ENCODE peak calls at places on chromosome 9, in five cellular contexts. One of them, this sample, is unnamed.

GRCh38 chr9:92614763-92615441 is 55.0 kb downstream of the IPPK start:
- DNase-seq in fibroblast of lung: no peak
- DNase-seq in stimulated activated CD8-positive, alpha-beta memory T cell treated with anti-CD3 and anti-CD28 coated beads, Interleukin-2, amount 100 ng/mL, for 1 hour: no peak
- DNase-seq in fibroblast of mammary gland: peak
- DNase-seq in stimulated activated CD4-positive, alpha-beta T cell treated with anti-CD3 and anti-CD28 coated beads, Interleukin-15, amount 100 ng/mL, for 1 hour: no peak
- DNase-seq in this sample: no peak

GRCh38 chr9:127910613-127911205 is 6.1 kb downstream of the ST6GALNAC4 start:
- DNase-seq in stimulated activated CD4-positive, alpha-beta T cell treated with anti-CD3 and anti-CD28 coated beads, Interleukin-15, amount 100 ng/mL, for 1 hour: no peak
- DNase-seq in fibroblast of lung: peak
- DNase-seq in fibroblast of mammary gland: peak
- DNase-seq in stimulated activated CD8-positive, alpha-beta memory T cell treated with anti-CD3 and anti-CD28 coated beads, Interleukin-2, amount 100 ng/mL, for 1 hour: no peak
- DNase-seq in this sample: no peak

GRCh38 chr9:76898786-76899185 is 7.1 kb downstream of the PRUNE2 start:
- DNase-seq in fibroblast of lung: no peak
- DNase-seq in stimulated activated CD8-positive, alpha-beta memory T cell treated with anti-CD3 and anti-CD28 coated beads, Interleukin-2, amount 100 ng/mL, for 1 hour: no peak
- DNase-seq in fibroblast of mammary gland: no peak
- DNase-seq in stimulated activated CD4-positive, alpha-beta T cell treated with anti-CD3 and anti-CD28 coated beads, Interleukin-15, amount 100 ng/mL, for 1 hour: no peak
- DNase-seq in this sample: no peak

GRCh38 chr9:125556046-125556445 is 151.0 kb downstream of the MAPKAP1 start:
- DNase-seq in stimulated activated CD4-positive, alpha-beta T cell treated with anti-CD3 and anti-CD28 coated beads, Interleukin-15, amount 100 ng/mL, for 1 hour: no peak
- DNase-seq in stimulated activated CD8-positive, alpha-beta memory T cell treated with anti-CD3 and anti-CD28 coated beads, Interleukin-2, amount 100 ng/mL, for 1 hour: no peak
- DNase-seq in fibroblast of mammary gland: no peak
- DNase-seq in fibroblast of lung: no peak
- DNase-seq in this sample: no peak

GRCh38 chr9:36632892-36633291 is 60.2 kb downstream of the MELK start:
- DNase-seq in fibroblast of lung: peak
- DNase-seq in stimulated activated CD8-positive, alpha-beta memory T cell treated with anti-CD3 and anti-CD28 coated beads, Interleukin-2, amount 100 ng/mL, for 1 hour: no peak
- DNase-seq in stimulated activated CD4-positive, alpha-beta T cell treated with anti-CD3 and anti-CD28 coated beads, Interleukin-15, amount 100 ng/mL, for 1 hour: no peak
- DNase-seq in fibroblast of mammary gland: peak
- DNase-seq in this sample: peak

GRCh38 chr9:133050781-133051180 is 11.0 kb upstream of the CEL start:
- DNase-seq in stimulated activated CD4-positive, alpha-beta T cell treated with anti-CD3 and anti-CD28 coated beads, Interleukin-15, amount 100 ng/mL, for 1 hour: no peak
- DNase-seq in fibroblast of mammary gland: no peak
- DNase-seq in fibroblast of lung: no peak
- DNase-seq in stimulated activated CD8-positive, alpha-beta memory T cell treated with anti-CD3 and anti-CD28 coated beads, Interleukin-2, amount 100 ng/mL, for 1 hour: no peak
- DNase-seq in this sample: no peak

GRCh38 chr9:92723299-92723625 is 41.4 kb downstream of the BICD2 start:
- DNase-seq in stimulated activated CD8-positive, alpha-beta memory T cell treated with anti-CD3 and anti-CD28 coated beads, Interleukin-2, amount 100 ng/mL, for 1 hour: no peak
- DNase-seq in fibroblast of lung: peak
- DNase-seq in fibroblast of mammary gland: peak
- DNase-seq in stimulated activated CD4-positive, alpha-beta T cell treated with anti-CD3 and anti-CD28 coated beads, Interleukin-15, amount 100 ng/mL, for 1 hour: no peak
- DNase-seq in this sample: peak

GRCh38 chr9:130844028-130844427 is 9.0 kb downstream of the ABL1 start:
- DNase-seq in fibroblast of mammary gland: no peak
- DNase-seq in stimulated activated CD8-positive, alpha-beta memory T cell treated with anti-CD3 and anti-CD28 coated beads, Interleukin-2, amount 100 ng/mL, for 1 hour: no peak
- DNase-seq in stimulated activated CD4-positive, alpha-beta T cell treated with anti-CD3 and anti-CD28 coated beads, Interleukin-15, amount 100 ng/mL, for 1 hour: no peak
- DNase-seq in fibroblast of lung: no peak
- DNase-seq in this sample: no peak

GRCh38 chr9:136661641-136662325 is 933 bp upstream of the EGFL7 start:
- DNase-seq in fibroblast of lung: no peak
- DNase-seq in stimulated activated CD4-positive, alpha-beta T cell treated with anti-CD3 and anti-CD28 coated beads, Interleukin-15, amount 100 ng/mL, for 1 hour: no peak
- DNase-seq in stimulated activated CD8-positive, alpha-beta memory T cell treated with anti-CD3 and anti-CD28 coated beads, Interleukin-2, amount 100 ng/mL, for 1 hour: no peak
- DNase-seq in fibroblast of mammary gland: no peak
- DNase-seq in this sample: no peak

GRCh38 chr9:131697097-131697496 is 42.8 kb downstream of the RAPGEF1 start:
- DNase-seq in fibroblast of mammary gland: peak
- DNase-seq in stimulated activated CD8-positive, alpha-beta memory T cell treated with anti-CD3 and anti-CD28 coated beads, Interleukin-2, amount 100 ng/mL, for 1 hour: no peak
- DNase-seq in stimulated activated CD4-positive, alpha-beta T cell treated with anti-CD3 and anti-CD28 coated beads, Interleukin-15, amount 100 ng/mL, for 1 hour: no peak
- DNase-seq in fibroblast of lung: peak
- DNase-seq in this sample: peak

GRCh38 chr9:129838707-129839259 is 3.5 kb downstream of the USP20 start:
- DNase-seq in stimulated activated CD8-positive, alpha-beta memory T cell treated with anti-CD3 and anti-CD28 coated beads, Interleukin-2, amount 100 ng/mL, for 1 hour: no peak
- DNase-seq in fibroblast of mammary gland: peak
- DNase-seq in stimulated activated CD4-positive, alpha-beta T cell treated with anti-CD3 and anti-CD28 coated beads, Interleukin-15, amount 100 ng/mL, for 1 hour: no peak
- DNase-seq in fibroblast of lung: peak
- DNase-seq in this sample: peak

GRCh38 chr9:21029661-21030060 is 1.8 kb downstream of the HACD4 start:
- DNase-seq in stimulated activated CD4-positive, alpha-beta T cell treated with anti-CD3 and anti-CD28 coated beads, Interleukin-15, amount 100 ng/mL, for 1 hour: no peak
- DNase-seq in fibroblast of mammary gland: no peak
- DNase-seq in stimulated activated CD8-positive, alpha-beta memory T cell treated with anti-CD3 and anti-CD28 coated beads, Interleukin-2, amount 100 ng/mL, for 1 hour: no peak
- DNase-seq in fibroblast of lung: no peak
- DNase-seq in this sample: no peak

GRCh38 chr9:80320916-80321315 is 749.2 kb downstream of the TLE4 start:
- DNase-seq in stimulated activated CD4-positive, alpha-beta T cell treated with anti-CD3 and anti-CD28 coated beads, Interleukin-15, amount 100 ng/mL, for 1 hour: no peak
- DNase-seq in fibroblast of lung: peak
- DNase-seq in fibroblast of mammary gland: peak
- DNase-seq in stimulated activated CD8-positive, alpha-beta memory T cell treated with anti-CD3 and anti-CD28 coated beads, Interleukin-2, amount 100 ng/mL, for 1 hour: no peak
- DNase-seq in this sample: peak

GRCh38 chr9:126856326-126856877 is 4.0 kb upstream of the ZBTB34 start:
- DNase-seq in fibroblast of lung: no peak
- DNase-seq in fibroblast of mammary gland: no peak
- DNase-seq in stimulated activated CD4-positive, alpha-beta T cell treated with anti-CD3 and anti-CD28 coated beads, Interleukin-15, amount 100 ng/mL, for 1 hour: no peak
- DNase-seq in stimulated activated CD8-positive, alpha-beta memory T cell treated with anti-CD3 and anti-CD28 coated beads, Interleukin-2, amount 100 ng/mL, for 1 hour: no peak
- DNase-seq in this sample: no peak

GRCh38 chr9:28598396-28598795 is 1025.1 kb upstream of the C9orf72 start:
- DNase-seq in stimulated activated CD4-positive, alpha-beta T cell treated with anti-CD3 and anti-CD28 coated beads, Interleukin-15, amount 100 ng/mL, for 1 hour: no peak
- DNase-seq in fibroblast of lung: no peak
- DNase-seq in stimulated activated CD8-positive, alpha-beta memory T cell treated with anti-CD3 and anti-CD28 coated beads, Interleukin-2, amount 100 ng/mL, for 1 hour: no peak
- DNase-seq in fibroblast of mammary gland: no peak
- DNase-seq in this sample: no peak

GRCh38 chr9:125436613-125437443 is 175.2 kb downstream of the GAPVD1 start:
- DNase-seq in fibroblast of lung: no peak
- DNase-seq in stimulated activated CD8-positive, alpha-beta memory T cell treated with anti-CD3 and anti-CD28 coated beads, Interleukin-2, amount 100 ng/mL, for 1 hour: no peak
- DNase-seq in fibroblast of mammary gland: no peak
- DNase-seq in stimulated activated CD4-positive, alpha-beta T cell treated with anti-CD3 and anti-CD28 coated beads, Interleukin-15, amount 100 ng/mL, for 1 hour: no peak
- DNase-seq in this sample: no peak

GRCh38 chr9:70753311-70753710 is 338.9 kb upstream of the KLF9 start:
- DNase-seq in fibroblast of mammary gland: no peak
- DNase-seq in stimulated activated CD8-positive, alpha-beta memory T cell treated with anti-CD3 and anti-CD28 coated beads, Interleukin-2, amount 100 ng/mL, for 1 hour: no peak
- DNase-seq in stimulated activated CD4-positive, alpha-beta T cell treated with anti-CD3 and anti-CD28 coated beads, Interleukin-15, amount 100 ng/mL, for 1 hour: no peak
- DNase-seq in fibroblast of lung: no peak
- DNase-seq in this sample: no peak

GRCh38 chr9:14373726-14374125 is 59.8 kb upstream of the NFIB start:
- DNase-seq in stimulated activated CD8-positive, alpha-beta memory T cell treated with anti-CD3 and anti-CD28 coated beads, Interleukin-2, amount 100 ng/mL, for 1 hour: no peak
- DNase-seq in fibroblast of lung: peak
- DNase-seq in stimulated activated CD4-positive, alpha-beta T cell treated with anti-CD3 and anti-CD28 coated beads, Interleukin-15, amount 100 ng/mL, for 1 hour: no peak
- DNase-seq in fibroblast of mammary gland: no peak
- DNase-seq in this sample: no peak

GRCh38 chr9:123262338-123262737 is 6.0 kb downstream of the STRBP start:
- DNase-seq in stimulated activated CD4-positive, alpha-beta T cell treated with anti-CD3 and anti-CD28 coated beads, Interleukin-15, amount 100 ng/mL, for 1 hour: no peak
- DNase-seq in stimulated activated CD8-positive, alpha-beta memory T cell treated with anti-CD3 and anti-CD28 coated beads, Interleukin-2, amount 100 ng/mL, for 1 hour: no peak
- DNase-seq in fibroblast of lung: no peak
- DNase-seq in fibroblast of mammary gland: no peak
- DNase-seq in this sample: no peak

GRCh38 chr9:94586814-94587213 is 6.8 kb downstream of the FBP2 start:
- DNase-seq in stimulated activated CD8-positive, alpha-beta memory T cell treated with anti-CD3 and anti-CD28 coated beads, Interleukin-2, amount 100 ng/mL, for 1 hour: no peak
- DNase-seq in fibroblast of lung: no peak
- DNase-seq in fibroblast of mammary gland: peak
- DNase-seq in stimulated activated CD4-positive, alpha-beta T cell treated with anti-CD3 and anti-CD28 coated beads, Interleukin-15, amount 100 ng/mL, for 1 hour: no peak
- DNase-seq in this sample: peak

GRCh38 chr9:16202913-16203734 is 650.3 kb downstream of the CCDC171 start:
- DNase-seq in fibroblast of lung: peak
- DNase-seq in stimulated activated CD8-positive, alpha-beta memory T cell treated with anti-CD3 and anti-CD28 coated beads, Interleukin-2, amount 100 ng/mL, for 1 hour: no peak
- DNase-seq in fibroblast of mammary gland: peak
- DNase-seq in stimulated activated CD4-positive, alpha-beta T cell treated with anti-CD3 and anti-CD28 coated beads, Interleukin-15, amount 100 ng/mL, for 1 hour: no peak
- DNase-seq in this sample: peak

GRCh38 chr9:13586726-13587392 is 307.4 kb upstream of the MPDZ start:
- DNase-seq in stimulated activated CD4-positive, alpha-beta T cell treated with anti-CD3 and anti-CD28 coated beads, Interleukin-15, amount 100 ng/mL, for 1 hour: no peak
- DNase-seq in fibroblast of lung: no peak
- DNase-seq in stimulated activated CD8-positive, alpha-beta memory T cell treated with anti-CD3 and anti-CD28 coated beads, Interleukin-2, amount 100 ng/mL, for 1 hour: no peak
- DNase-seq in fibroblast of mammary gland: no peak
- DNase-seq in this sample: no peak

GRCh38 chr9:129242971-129243561 is 65.0 kb upstream of the IER5L start:
- DNase-seq in fibroblast of mammary gland: peak
- DNase-seq in stimulated activated CD4-positive, alpha-beta T cell treated with anti-CD3 and anti-CD28 coated beads, Interleukin-15, amount 100 ng/mL, for 1 hour: no peak
- DNase-seq in fibroblast of lung: peak
- DNase-seq in stimulated activated CD8-positive, alpha-beta memory T cell treated with anti-CD3 and anti-CD28 coated beads, Interleukin-2, amount 100 ng/mL, for 1 hour: no peak
- DNase-seq in this sample: no peak